ENCODE peak calls at places on chromosomes 12 and 14, in eight cellular contexts. S, J, O, A, F, X, N and Y are unnamed samples. For H3K4me1, the result is how much of the 10 kb centered on the place peaks cover.

GRCh38 chr12:124916370-124917134 is 2.1 kb upstream of the UBC start:
- DNase-seq in N (no peak), A (peak), O (peak), S (peak), F (peak), X (peak), J (no peak), Y (peak)

GRCh38 chr14:69005432-69006148 is 26.5 kb upstream of the ACTN1 start:
- DNase-seq in O (peak), X (peak), S (no peak), N (peak), A (no peak), F (peak), J (no peak), Y (peak)

GRCh38 chr12:1205512-1206060 is 214.6 kb downstream of the ERC1 start:
- DNase-seq in A (no peak), O (no peak), X (no peak), S (peak), N (no peak), F (no peak), J (no peak), Y (no peak)

GRCh38 chr12:48630346-48630745 is 51.7 kb downstream of the KANSL2 start:
- DNase-seq in X (no peak), J (no peak), O (no peak), N (no peak), F (no peak), A (no peak), S (no peak), Y (no peak)

GRCh38 chr12:62248873-62249272 is 11.3 kb upstream of the USP15 start:
- DNase-seq in A (no peak), J (no peak), N (no peak), X (no peak), F (no peak), S (no peak), O (no peak), Y (no peak)

GRCh38 chr12:76312314-76312713 is 35.9 kb downstream of the BBS10 start:
- DNase-seq in N (no peak), A (peak), X (no peak), S (no peak), F (no peak), J (no peak), O (no peak), Y (no peak)

GRCh38 chr12:43210437-43211197 is 341.4 kb downstream of the ADAMTS20 start:
- DNase-seq in N (no peak), X (no peak), O (no peak), J (no peak), S (peak), A (no peak), F (peak), Y (no peak)

GRCh38 chr12:132130690-132131089 is 13.4 kb downstream of the DDX51 start:
- DNase-seq in F (no peak), X (no peak), S (no peak), A (no peak), J (no peak), N (peak), O (no peak), Y (peak)

GRCh38 chr14:34052658-34053014 is 101.8 kb upstream of the EGLN3 start:
- DNase-seq in N (no peak), O (peak), J (no peak), X (no peak), S (no peak), F (no peak), A (no peak), Y (no peak)

GRCh38 chr12:50620050-50620974 is 115.5 kb downstream of the DIP2B start:
- DNase-seq in A (peak), J (no peak), F (no peak), N (no peak), X (no peak), O (no peak), S (no peak), Y (no peak)

GRCh38 chr12:132583736-132584135 is 26.6 kb downstream of the LRCOL1 start:
- DNase-seq in J (no peak), N (no peak), O (no peak), S (no peak), X (no peak), F (no peak), A (peak), Y (no peak)

GRCh38 chr12:106248177-106248848 is 493 bp upstream of the CKAP4 start:
- DNase-seq in O (peak), A (peak), N (peak), S (peak), J (peak), X (peak), F (peak), Y (peak)

GRCh38 chr14:97459180-97459579 is 662.0 kb downstream of the VRK1 start:
- DNase-seq in O (no peak), J (no peak), F (no peak), A (peak), S (no peak), X (no peak), N (no peak), Y (no peak)

GRCh38 chr14:34023824-34024767 is 73.2 kb upstream of the EGLN3 start:
- DNase-seq in A (peak), J (no peak), F (no peak), S (no peak), X (no peak), N (no peak), O (peak), Y (no peak)

GRCh38 chr14:91119556-91120311 is 5.9 kb downstream of the DGLUCY start:
- DNase-seq in N (no peak), S (no peak), X (no peak), O (peak), A (no peak), J (no peak), F (no peak), Y (no peak)

GRCh38 chr14:23351681-23352505 is 794 bp downstream of the SLC22A17 start:
- DNase-seq in J (no peak), N (no peak), O (no peak), S (no peak), A (peak), F (no peak), X (no peak), Y (no peak)

GRCh38 chr12:6534914-6535696 is 788 bp downstream of the GAPDH start:
- DNase-seq in A (peak), S (peak), J (peak), O (peak), N (peak), F (peak), X (peak), Y (peak)

GRCh38 chr14:99280041-99280731 is 8.2 kb upstream of the BCL11B start:
- DNase-seq in F (no peak), X (no peak), N (no peak), A (no peak), J (no peak), S (no peak), O (no peak), Y (no peak)

GRCh38 chr12:15782667-15783066 is 6.5 kb downstream of the EPS8 start:
- DNase-seq in X (no peak), O (no peak), F (no peak), N (no peak), A (no peak), S (no peak), J (no peak), Y (no peak)

GRCh38 chr12:52257074-52257551 is 17.3 kb upstream of the KRT86 start:
- DNase-seq in F (no peak), A (no peak), S (no peak), J (peak), X (no peak), O (no peak), N (no peak), Y (no peak)

GRCh38 chr14:59342516-59343484 is 122.4 kb downstream of the GPR135 start:
- DNase-seq in J (no peak), S (no peak), F (no peak), O (no peak), X (no peak), A (no peak), N (no peak), Y (no peak)

GRCh38 chr14:24317141-24317927 is 6.0 kb downstream of the LTB4R start:
- DNase-seq in O (no peak), A (no peak), J (no peak), X (no peak), N (no peak), S (no peak), F (no peak), Y (no peak)

DNA sequence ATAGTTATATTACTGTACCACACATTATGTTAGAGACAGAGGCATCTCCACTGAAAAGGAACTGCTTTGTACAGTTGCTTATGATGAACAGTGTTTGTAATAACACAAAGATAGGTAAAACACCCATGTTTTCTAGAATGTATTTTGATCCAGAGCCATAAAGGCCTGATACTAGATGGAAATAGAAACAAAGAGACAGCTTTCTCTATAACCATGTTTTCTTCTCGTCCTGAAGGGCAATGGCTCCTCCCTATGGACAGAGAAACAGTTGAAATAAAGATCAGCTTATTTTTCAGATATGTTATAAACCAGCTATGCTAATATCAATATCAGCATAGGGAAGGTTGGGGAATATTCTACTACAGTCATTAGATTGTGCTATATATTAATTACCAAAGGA is 109.2 kb downstream of the ATXN7L3B start:
- DNase-seq in X (no peak), J (no peak), F (no peak), S (peak), O (no peak), N (no peak), A (peak), Y (no peak)
- TF ChIP-seq CTCF in X (no peak), J (no peak), F (no peak), S (peak), O (no peak), N (no peak), A (peak), Y (no peak)

DNA sequence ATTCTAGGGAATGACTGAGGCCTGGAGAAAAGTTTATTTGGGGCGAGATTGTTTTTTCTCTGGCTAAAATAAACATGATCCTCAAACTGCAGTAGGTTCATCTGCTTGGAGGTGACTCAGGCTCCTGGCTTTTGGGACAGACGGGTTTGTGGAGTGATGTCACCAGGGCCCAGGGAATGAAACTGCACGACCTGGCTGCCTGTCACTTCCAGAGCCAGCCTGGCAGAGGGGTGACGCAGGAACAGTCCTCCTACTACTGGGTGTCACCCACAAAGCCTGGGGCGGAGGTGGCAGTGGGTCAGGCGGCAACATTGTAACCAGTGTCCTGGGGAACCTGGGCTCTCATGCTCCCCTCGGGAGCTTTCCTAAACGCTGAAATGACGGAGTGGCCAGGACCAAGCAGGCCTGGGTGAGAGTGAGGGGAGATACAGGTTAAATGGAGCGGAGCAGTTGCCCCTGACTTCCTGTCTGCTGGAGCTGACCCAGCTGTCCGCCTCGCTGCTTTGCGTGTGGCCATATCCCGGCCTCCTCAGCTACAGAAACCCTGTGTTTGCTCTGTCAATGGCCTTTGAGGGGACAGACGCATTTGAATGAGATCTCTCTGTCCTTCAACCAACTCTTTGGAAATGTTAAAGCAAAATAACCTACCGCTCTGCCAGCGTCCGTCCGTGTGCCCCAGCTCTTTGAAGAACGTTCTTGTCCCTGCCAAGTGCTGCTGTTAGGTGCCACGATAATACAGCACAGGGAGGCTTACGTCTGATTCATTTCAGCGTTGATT is 6.5 kb downstream of the HIP1R start:
- DNase-seq in J (peak), S (no peak), N (no peak), A (peak), X (peak), F (no peak), O (no peak), Y (peak)
- H3K4me1 ChIP-seq in J (under half), S (under half), N (under half), A (under half), X (under half), F (under half), O (under half), Y (under half)

GRCh38 chr12:98587084-98587483 is 6.4 kb upstream of the SLC25A3 start:
- DNase-seq in S (peak), O (no peak), J (no peak), X (no peak), A (no peak), N (no peak), F (no peak), Y (no peak)

GRCh38 chr12:98594050-98594853 is 766 bp downstream of the SLC25A3 start:
- DNase-seq in S (peak), X (peak), A (peak), F (peak), J (peak), O (peak), N (peak), Y (peak)

GRCh38 chr12:98592825-98593322 is 612 bp upstream of the SLC25A3 start:
- DNase-seq in O (no peak), S (no peak), X (no peak), J (no peak), F (no peak), N (no peak), A (no peak), Y (no peak)

GRCh38 chr12:98593351-98594049 is at the start of gene SLC25A3:
- DNase-seq in A (peak), S (peak), O (peak), J (peak), X (peak), F (peak), N (peak), Y (peak)

DNA sequence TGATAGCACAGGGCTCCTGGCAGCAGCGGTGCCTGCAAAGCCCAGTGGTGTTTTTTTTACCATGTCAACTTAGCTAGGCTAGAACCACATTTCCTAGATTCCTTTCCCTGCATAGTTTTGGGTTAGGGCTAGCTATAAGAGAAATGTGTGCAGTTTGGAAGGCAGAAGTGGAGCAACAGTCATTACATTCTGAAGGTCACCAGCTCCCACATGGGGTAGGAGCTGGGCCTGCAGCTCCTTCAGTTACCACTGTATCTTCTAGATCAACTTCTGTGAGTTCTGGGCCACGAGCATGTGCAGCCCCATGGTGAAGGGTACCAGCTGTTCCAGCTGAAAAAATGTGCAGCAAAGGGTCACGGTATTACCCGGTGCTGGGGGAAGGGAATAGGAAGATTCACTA is 2.3 kb upstream of the SLC25A3 start:
- DNase-seq in F (no peak), A (no peak), S (peak), N (no peak), X (no peak), O (no peak), J (no peak), Y (no peak)
- TF ChIP-seq CTCF in F (no peak), A (no peak), S (peak), N (no peak), X (no peak), O (no peak), J (no peak), Y (no peak)

DNA sequence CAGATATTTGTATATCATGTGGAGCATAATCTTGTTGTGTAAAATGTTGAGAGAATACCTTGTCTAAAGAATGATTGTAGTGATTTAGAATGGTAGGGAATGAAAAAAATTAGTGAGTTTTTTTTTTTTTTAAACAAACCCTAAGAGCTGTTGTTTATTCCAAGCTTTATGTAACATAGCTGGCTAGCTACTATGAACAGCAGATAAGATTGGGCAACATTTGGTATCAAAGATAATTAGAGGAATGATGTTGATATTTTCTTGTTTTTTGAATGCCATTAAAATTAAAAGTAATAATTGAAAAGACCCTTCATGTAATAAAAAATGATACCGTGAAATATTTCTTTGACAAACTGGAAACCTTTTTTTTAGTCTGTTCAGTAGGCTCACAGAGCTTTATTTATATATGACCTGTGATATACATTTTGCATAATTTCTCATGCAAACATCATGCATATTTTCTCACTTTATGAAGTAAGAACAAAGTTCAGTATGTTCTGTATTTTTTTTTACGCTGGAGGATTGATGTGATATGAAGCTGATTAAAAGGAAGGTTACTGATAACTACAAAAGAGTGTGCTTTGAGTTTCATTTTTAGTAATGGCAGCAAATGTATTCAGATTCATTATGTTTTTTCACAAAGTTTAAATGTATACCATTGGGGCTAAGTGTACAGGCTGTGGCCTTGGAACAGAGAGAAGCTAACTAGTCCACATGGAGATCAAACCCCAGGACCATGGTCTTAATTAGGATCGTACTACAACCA is 8.1 kb downstream of the CPSF6 start:
- DNase-seq in J (no peak), S (no peak), X (no peak), F (no peak), N (no peak), O (no peak), A (no peak), Y (no peak)
- H3K4me1 ChIP-seq in J (half or more), S (under half), X (half or more), F (under half), N (under half), O (under half), A (under half), Y (half or more)

GRCh38 chr14:32514236-32514635 is 185.1 kb downstream of the AKAP6 start:
- DNase-seq in X (no peak), S (no peak), A (no peak), F (no peak), J (no peak), O (no peak), N (no peak), Y (no peak)

GRCh38 chr14:32512813-32513212 is 183.7 kb downstream of the AKAP6 start:
- DNase-seq in J (no peak), O (no peak), F (no peak), S (no peak), N (no peak), X (no peak), A (no peak), Y (no peak)

GRCh38 chr14:32512348-32512747 is 183.2 kb downstream of the AKAP6 start:
- DNase-seq in X (no peak), J (no peak), O (no peak), A (no peak), F (no peak), S (no peak), N (no peak), Y (no peak)

GRCh38 chr14:32510815-32511214 is 181.7 kb downstream of the AKAP6 start:
- DNase-seq in J (no peak), F (no peak), A (no peak), X (no peak), N (no peak), S (no peak), O (no peak), Y (no peak)

DNA sequence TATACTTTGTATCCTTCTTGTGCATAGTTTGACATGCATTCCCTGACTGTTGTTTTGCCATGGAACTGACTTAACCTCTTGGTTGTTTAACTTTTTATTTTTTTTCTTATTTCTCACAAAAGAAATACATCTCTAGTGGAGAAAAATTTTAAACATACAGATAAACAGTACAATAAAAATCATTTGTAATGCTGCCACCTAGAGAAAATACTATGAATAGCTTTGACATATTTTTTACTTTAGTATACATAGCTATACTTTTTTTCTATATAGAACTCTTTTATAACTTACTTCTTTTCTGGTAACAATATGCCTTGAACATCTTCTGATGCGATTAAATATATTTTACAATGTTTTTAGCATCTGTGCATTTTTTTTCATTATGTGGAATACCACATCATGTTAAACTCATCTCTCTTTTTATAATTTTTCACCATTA is 184.5 kb downstream of the AKAP6 start:
- DNase-seq in F (no peak), X (no peak), N (no peak), J (no peak), A (no peak), S (no peak), O (no peak), Y (no peak)
- TF ChIP-seq CTCF in F (peak), X (no peak), N (peak), J (peak), A (peak), S (peak), O (peak), Y (peak)

GRCh38 chr12:104348283-104348993 is 44.9 kb downstream of the EID3 start:
- DNase-seq in J (no peak), F (no peak), S (no peak), A (no peak), N (no peak), X (no peak), O (no peak), Y (no peak)

GRCh38 chr12:104344682-104345081 is 41.1 kb downstream of the EID3 start:
- DNase-seq in F (no peak), S (no peak), A (no peak), O (no peak), J (no peak), X (no peak), N (no peak), Y (no peak)

GRCh38 chr12:104342635-104343249 is 39.2 kb downstream of the EID3 start:
- DNase-seq in X (no peak), S (no peak), A (no peak), J (no peak), N (no peak), F (no peak), O (no peak), Y (no peak)

GRCh38 chr12:104347374-104348075 is 44.0 kb downstream of the EID3 start:
- DNase-seq in X (no peak), F (no peak), J (no peak), N (no peak), S (no peak), A (no peak), O (no peak), Y (no peak)

GRCh38 chr12:104345234-104346066 is 41.9 kb downstream of the EID3 start:
- DNase-seq in S (no peak), O (no peak), A (no peak), J (no peak), X (no peak), F (no peak), N (no peak), Y (no peak)
- H3K4me1 ChIP-seq in S (under half), O (under half), A (under half), J (under half), X (under half), F (under half), N (under half), Y (under half)

DNA sequence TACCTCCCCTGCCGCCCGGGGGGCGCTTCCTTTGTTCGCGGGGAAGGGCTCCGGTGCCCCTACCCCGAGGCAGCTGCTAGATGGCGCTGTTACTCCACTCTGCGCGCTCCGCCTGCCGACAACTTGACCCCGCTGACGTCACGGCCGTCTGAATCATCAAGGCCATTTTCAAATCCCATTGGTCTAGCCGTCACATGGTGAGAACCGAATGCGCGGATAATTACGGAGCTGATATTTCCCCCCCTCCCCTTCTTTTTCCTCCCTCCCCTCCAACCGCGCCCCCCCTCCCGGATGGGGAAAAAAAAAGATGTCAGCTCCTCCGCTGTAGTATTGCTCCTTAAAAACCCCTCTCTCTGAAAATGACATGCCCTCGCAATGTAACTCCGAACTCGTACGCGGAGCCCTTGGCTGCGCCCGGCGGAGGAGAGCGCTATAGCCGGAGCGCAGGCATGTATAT is at the start of gene HOXC10:
- DNase-seq in F (peak), X (peak), J (peak), S (peak), N (peak), O (peak), A (peak), Y (peak)
- TF ChIP-seq CTCF in F (peak), X (no peak), J (no peak), S (peak), N (peak), O (no peak), A (peak), Y (peak)